ENCODE peak calls at places on chromosomes 7 and 10, in six cellular contexts. L is PC-3, K is dorsolateral prefrontal cortex, H is neuronal stem cell, M is endodermal cell, C is colonic mucosa. R is an unnamed sample.

GRCh38 chr7:36448781-36449379 is 59.2 kb downstream of the ANLN start:
- DNase-seq in L (peak), K (no peak), H (no peak), M (no peak), C (no peak), R (no peak)

GRCh38 chr10:119177708-119178370 is 773 bp downstream of the PRDX3 start:
- DNase-seq in L (no peak), K (no peak), H (no peak), M (no peak), C (peak), R (no peak)

GRCh38 chr7:18659746-18660145 is 164.2 kb downstream of the HDAC9 start:
- DNase-seq in L (no peak), K (no peak), H (no peak), M (no peak), C (no peak), R (no peak)

GRCh38 chr10:121695731-121696464 is 97.7 kb upstream of the FGFR2 start:
- DNase-seq in L (no peak), K (no peak), H (no peak), M (no peak), C (no peak), R (no peak)

GRCh38 chr10:34018129-34018528 is 683.7 kb upstream of the NRP1 start:
- DNase-seq in L (peak), K (no peak), H (no peak), M (no peak), C (no peak), R (no peak)

GRCh38 chr7:110281362-110281761 is 809.6 kb upstream of the LRRN3 start:
- DNase-seq in L (no peak), K (no peak), H (no peak), M (no peak), C (no peak), R (no peak)

GRCh38 chr10:11414314-11415038 is 197.0 kb downstream of the USP6NL start:
- DNase-seq in L (no peak), K (no peak), H (no peak), M (peak), C (no peak), R (no peak)

GRCh38 chr10:104548090-104548489 is 93.0 kb upstream of the SORCS3 start:
- DNase-seq in L (peak), K (no peak), H (peak), M (peak), C (no peak), R (no peak)

GRCh38 chr10:124402273-124402672 is 16.4 kb downstream of the OAT start:
- DNase-seq in L (no peak), K (no peak), H (no peak), M (no peak), C (no peak), R (no peak)

GRCh38 chr7:47008461-47008860 is 573.5 kb downstream of the TNS3 start:
- DNase-seq in L (no peak), K (no peak), H (no peak), M (no peak), C (no peak), R (no peak)

GRCh38 chr7:35716038-35716803 is 21.3 kb upstream of the HERPUD2 start:
- DNase-seq in L (no peak), K (no peak), H (no peak), M (no peak), C (no peak), R (peak)

GRCh38 chr7:47332681-47333080 is 249.2 kb downstream of the TNS3 start:
- DNase-seq in L (no peak), K (no peak), H (no peak), M (peak), C (no peak), R (no peak)

GRCh38 chr7:27992755-27993478 is 187.7 kb downstream of the JAZF1 start:
- DNase-seq in L (no peak), K (no peak), H (no peak), M (no peak), C (no peak), R (no peak)

GRCh38 chr7:23713285-23714235 is 3.5 kb downstream of the STK31 start:
- DNase-seq in L (peak), K (no peak), H (no peak), M (no peak), C (no peak), R (no peak)

GRCh38 chr10:65898055-65898454 is 1027.8 kb upstream of the LRRTM3 start:
- DNase-seq in L (no peak), K (no peak), H (no peak), M (no peak), C (no peak), R (no peak)

GRCh38 chr10:115129752-115130151 is 36.6 kb downstream of the ATRNL1 start:
- DNase-seq in L (peak), K (no peak), H (peak), M (no peak), C (no peak), R (no peak)

GRCh38 chr7:136687693-136688322 is 180.6 kb upstream of the CHRM2 start:
- DNase-seq in L (peak), K (no peak), H (peak), M (peak), C (no peak), R (no peak)

GRCh38 chr7:138868711-138869110 is 70.7 kb upstream of the ATP6V0A4 start:
- DNase-seq in L (no peak), K (no peak), H (no peak), M (no peak), C (no peak), R (no peak)

GRCh38 chr10:48982584-48982983 is 42.9 kb upstream of the LRRC18 start:
- DNase-seq in L (no peak), K (no peak), H (no peak), M (no peak), C (no peak), R (no peak)

GRCh38 chr10:80489371-80490112 is 35.4 kb downstream of the TSPAN14 start:
- DNase-seq in L (no peak), K (no peak), H (no peak), M (no peak), C (no peak), R (no peak)

GRCh38 chr10:91626936-91627335 is 5.9 kb downstream of the PPP1R3C start:
- DNase-seq in L (no peak), K (no peak), H (no peak), M (no peak), C (no peak), R (no peak)

GRCh38 chr10:44962870-44963738 is 3.5 kb downstream of the RASSF4 start:
- DNase-seq in L (no peak), K (no peak), H (no peak), M (peak), C (no peak), R (no peak)

GRCh38 chr10:123578721-123579120 is 87.4 kb upstream of the GPR26 start:
- DNase-seq in L (no peak), K (no peak), H (no peak), M (peak), C (no peak), R (no peak)

GRCh38 chr7:30433082-30433481 is 45.5 kb downstream of the NOD1 start:
- DNase-seq in L (no peak), K (no peak), H (no peak), M (peak), C (peak), R (no peak)

GRCh38 chr10:93378039-93378438 is 104.1 kb downstream of the MYOF start:
- DNase-seq in L (no peak), K (no peak), H (no peak), M (no peak), C (no peak), R (no peak)

GRCh38 chr10:93379366-93380042 is 102.6 kb downstream of the MYOF start:
- DNase-seq in L (peak), K (no peak), H (no peak), M (no peak), C (no peak), R (no peak)

GRCh38 chr10:93383562-93383981 is 98.6 kb downstream of the MYOF start:
- DNase-seq in L (peak), K (no peak), H (no peak), M (no peak), C (no peak), R (no peak)

GRCh38 chr10:93376372-93377296 is 105.5 kb downstream of the MYOF start:
- DNase-seq in L (peak), K (no peak), H (peak), M (peak), C (peak), R (peak)

DNA sequence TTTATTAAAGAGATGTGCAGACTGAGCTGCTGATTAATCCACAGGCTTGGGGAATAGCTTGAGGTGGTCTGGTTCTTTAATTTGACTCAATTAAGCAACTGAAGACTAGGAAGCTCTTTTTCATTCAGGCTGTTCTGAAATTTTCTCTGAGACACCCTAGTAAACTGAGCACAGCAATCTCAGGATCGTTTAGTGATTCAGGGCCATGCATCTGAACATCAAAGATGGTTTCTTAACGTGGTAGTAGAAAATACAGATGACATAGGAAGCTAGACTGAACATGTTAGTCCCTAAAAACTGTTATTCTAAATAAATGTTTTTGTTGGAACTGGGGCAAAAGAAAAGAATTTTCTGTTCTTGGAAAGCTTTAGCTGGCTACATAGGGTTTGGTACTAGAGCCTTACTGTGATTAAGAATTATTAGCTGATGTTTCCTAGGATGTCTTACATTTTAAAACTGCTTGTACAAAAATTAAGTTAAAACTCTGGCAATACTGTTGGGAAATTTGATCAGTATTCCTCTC is 102.0 kb downstream of the MYOF start:
- DNase-seq in L (no peak), K (no peak), H (no peak), M (no peak), C (no peak), R (no peak)
- H3K27ac ChIP-seq in L (peak), K (no peak), H (no peak), M (no peak), C (no peak), R (no peak)

GRCh38 chr7:157467496-157468212 is 130.8 kb downstream of the DNAJB6 start:
- DNase-seq in L (no peak), K (no peak), H (no peak), M (peak), C (no peak), R (no peak)
- H3K27ac ChIP-seq in L (no peak), K (no peak), H (no peak), M (no peak), C (no peak), R (no peak)

DNA sequence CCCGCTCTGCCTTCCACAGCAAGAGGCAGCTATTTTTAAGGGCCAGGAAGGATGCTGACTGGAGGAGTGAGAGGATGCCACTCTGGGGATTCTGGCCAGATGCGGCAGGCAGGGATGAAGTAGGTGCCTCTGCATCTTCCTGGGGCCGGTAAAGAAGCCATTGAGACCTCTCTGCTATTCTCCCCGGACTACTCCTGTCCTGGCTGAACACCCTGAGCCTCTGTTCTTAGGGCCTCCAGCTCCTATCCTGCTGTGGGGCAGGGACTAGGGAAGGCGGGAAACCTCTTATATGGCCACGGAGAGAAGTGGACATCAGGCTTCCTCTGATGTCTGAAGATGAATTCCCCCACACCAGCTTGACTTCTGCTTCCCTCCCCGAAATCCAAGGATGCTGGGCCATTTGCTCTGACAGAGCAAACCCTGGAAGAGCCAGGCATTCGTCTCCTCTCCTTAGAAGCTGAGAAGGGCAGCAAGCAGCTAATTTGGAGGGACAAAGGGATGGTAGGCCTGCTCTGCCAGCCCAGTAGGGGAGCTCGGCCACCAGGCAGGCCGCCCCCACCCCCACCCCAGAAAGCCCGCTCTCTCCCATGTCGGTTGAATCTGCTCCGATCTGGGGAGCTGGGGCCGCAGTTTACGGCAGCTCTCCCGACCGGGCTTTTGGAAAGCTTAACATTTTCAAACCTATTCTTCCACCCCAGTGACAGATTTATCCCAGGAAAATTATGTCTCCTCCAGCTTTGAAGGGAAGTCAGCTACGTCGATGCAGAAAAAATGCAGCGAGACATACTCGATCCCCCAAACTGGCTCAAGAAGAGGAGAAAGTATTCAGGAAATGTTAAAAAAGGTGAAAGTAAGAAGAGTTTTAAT is 2.8 kb downstream of the FGF8 start:
- DNase-seq in L (no peak), K (no peak), H (no peak), M (peak), C (no peak), R (no peak)
- H3K27ac ChIP-seq in L (no peak), K (no peak), H (no peak), M (no peak), C (no peak), R (no peak)

DNA sequence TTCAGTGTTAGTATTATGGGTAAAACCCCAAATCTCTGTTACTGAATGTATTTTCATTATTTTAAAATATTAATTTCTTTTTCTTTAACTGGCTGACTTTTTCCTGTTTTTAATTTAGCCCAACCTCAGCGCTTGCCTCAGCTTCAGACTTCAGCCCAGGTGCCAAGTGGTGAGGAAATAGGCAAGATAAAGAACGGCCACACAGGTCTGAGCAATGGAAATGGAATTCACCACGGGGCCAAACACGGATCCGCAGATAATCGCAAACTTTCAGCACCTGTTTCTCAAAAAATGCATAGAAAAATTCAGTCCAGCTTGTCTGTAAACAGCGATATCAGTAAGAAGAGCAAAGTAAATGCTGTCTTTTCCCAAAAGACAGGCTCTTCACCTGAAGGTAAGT is 57.5 kb downstream of the MDFIC start:
- DNase-seq in L (peak), K (no peak), H (no peak), M (no peak), C (no peak), R (no peak)
- H3K27ac ChIP-seq in L (no peak), K (no peak), H (no peak), M (no peak), C (no peak), R (no peak)

GRCh38 chr10:21263839-21264238 is 261.6 kb downstream of the SKIDA1 start:
- DNase-seq in L (no peak), K (no peak), H (no peak), M (no peak), C (no peak), R (no peak)
- H3K27ac ChIP-seq in L (no peak), K (no peak), H (no peak), M (no peak), C (no peak), R (no peak)

DNA sequence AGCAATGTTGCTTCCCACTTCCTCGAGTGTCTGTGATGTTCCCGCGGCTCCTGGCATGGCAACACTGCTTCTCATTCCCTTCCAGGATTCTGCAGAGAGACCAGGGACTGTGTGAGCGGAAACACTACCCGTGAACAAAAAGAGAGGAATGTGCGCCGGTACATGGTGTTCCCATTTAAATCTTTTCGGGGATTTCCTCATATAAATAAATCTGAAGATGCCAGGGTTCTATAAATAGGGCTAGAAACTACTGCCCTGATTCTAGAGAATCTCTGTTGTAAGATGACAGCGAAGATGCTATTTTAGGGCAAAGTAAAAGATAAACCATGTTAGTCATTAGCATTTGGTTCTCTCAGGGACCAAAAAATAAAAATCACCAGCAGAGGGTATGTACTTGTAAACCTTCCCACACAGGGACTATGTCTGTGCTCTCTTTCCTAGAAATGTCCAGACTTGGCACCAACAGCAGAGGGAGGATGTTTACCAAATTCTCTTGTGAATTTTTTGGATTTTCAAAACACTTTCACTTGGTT is 92.2 kb upstream of the DDC start:
- DNase-seq in L (no peak), K (no peak), H (no peak), M (peak), C (peak), R (no peak)
- H3K27ac ChIP-seq in L (no peak), K (peak), H (no peak), M (no peak), C (peak), R (peak)

GRCh38 chr10:86963341-86963919 is 4.9 kb upstream of the ADIRF start:
- DNase-seq in L (no peak), K (no peak), H (no peak), M (no peak), C (no peak), R (no peak)

GRCh38 chr10:86961481-86962091 is 3.2 kb downstream of the SNCG start:
- DNase-seq in L (peak), K (no peak), H (no peak), M (peak), C (peak), R (no peak)

GRCh38 chr10:86962981-86963310 is 4.5 kb downstream of the SNCG start:
- DNase-seq in L (no peak), K (no peak), H (no peak), M (no peak), C (no peak), R (no peak)

GRCh38 chr10:86960863-86961434 is 2.5 kb downstream of the SNCG start:
- DNase-seq in L (no peak), K (no peak), H (no peak), M (peak), C (no peak), R (no peak)

GRCh38 chr10:86962136-86962980 is 4.0 kb downstream of the SNCG start:
- DNase-seq in L (no peak), K (no peak), H (no peak), M (no peak), C (no peak), R (no peak)
- H3K27ac ChIP-seq in L (no peak), K (no peak), H (no peak), M (no peak), C (no peak), R (no peak)

DNA sequence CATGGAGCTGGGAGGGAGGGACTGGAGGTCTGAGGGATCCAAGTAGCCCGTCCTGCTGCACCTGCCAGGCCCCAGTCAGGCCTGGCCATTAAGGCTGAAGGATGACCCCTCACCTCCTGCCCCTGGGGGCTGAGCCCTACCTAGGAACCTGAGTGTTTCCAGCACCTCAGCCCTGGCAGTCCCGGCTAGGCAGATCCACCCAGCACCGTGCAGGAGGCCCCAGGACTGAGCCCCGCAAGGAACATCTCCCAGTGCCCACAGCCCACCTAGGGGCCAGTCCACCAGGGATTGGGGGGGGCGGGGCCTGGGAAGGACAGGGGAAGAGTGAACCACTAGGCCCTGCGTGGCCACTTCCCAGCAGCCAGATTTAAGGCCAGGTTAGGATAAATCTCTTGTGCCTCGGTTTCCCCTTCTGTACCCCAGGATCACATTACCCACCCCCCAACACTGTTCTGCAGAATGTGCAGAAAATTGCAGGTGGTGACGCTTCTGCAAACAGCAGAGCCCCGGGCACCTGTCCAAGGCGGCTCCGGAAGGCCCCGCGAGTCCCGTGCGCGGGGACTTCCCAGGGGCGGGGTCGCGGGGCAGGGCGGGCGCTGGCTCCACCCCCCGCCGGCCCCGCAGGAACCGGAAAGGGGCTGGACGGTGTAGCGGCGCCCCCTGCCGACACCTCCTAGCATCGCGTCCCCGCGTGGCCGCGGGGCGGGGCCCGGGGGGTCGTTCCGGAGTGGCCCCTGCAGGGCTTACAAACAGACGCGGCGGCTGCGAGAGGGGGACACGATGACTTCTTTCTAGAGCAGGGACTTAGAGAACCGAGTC is 55.9 kb downstream of the PWWP2B start:
- DNase-seq in L (peak), K (peak), H (peak), M (peak), C (peak), R (no peak)
- H3K27ac ChIP-seq in L (no peak), K (no peak), H (no peak), M (no peak), C (peak), R (peak)

DNA sequence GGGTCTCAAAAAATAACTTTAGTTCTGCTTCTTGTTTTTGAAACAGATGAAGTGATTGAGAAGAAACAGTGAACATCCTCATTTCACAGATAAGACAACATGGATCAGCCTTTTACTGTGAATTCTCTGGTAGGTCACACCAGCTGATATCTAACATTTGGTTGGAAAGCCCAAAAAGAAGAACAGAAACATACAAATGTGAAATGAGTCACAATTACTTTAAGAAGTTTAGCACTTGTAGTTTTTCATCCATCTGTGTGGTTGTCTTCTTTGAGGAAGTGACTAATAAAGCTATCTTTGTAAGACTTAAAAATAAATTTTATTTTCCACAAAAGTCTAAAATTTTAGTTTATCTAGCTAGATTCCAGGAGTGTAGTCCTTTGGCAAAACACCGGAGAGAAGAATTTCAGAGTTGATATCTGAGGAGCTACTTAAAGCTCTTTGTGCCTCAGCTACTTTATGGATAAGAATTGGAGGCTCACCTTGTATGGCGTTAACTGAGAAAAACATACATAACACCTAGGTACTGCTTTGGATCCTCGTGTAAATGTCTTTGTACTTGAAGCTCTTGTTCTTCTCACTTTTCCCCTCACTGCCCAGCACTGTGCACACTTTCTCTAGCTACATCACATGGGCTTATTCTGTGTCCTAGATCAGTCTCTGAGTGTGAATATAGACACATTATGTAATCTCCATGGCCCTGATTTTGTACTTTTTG is 21.7 kb downstream of the STAMBPL1 start:
- DNase-seq in L (no peak), K (no peak), H (no peak), M (no peak), C (no peak), R (no peak)
- H3K27ac ChIP-seq in L (no peak), K (peak), H (no peak), M (no peak), C (peak), R (peak)

R was measured in caudate nucleus.